ENCODE peak calls at places on chromosomes 13 and 19, in six cellular contexts. E, R, A, K, U and H are unnamed samples.

GRCh38 chr13:51058461-51059167 is 52.5 kb downstream of the C13orf42 start:
- DNase-seq in E (peak; percentile 45), R (no peak), A (no peak), K (no peak), U (no peak), H (no peak)

GRCh38 chr19:16473875-16474397 is 2.2 kb upstream of the EPS15L1 start:
- DNase-seq in E (no peak), R (no peak), A (no peak), K (no peak), U (no peak), H (no peak)

GRCh38 chr19:52963229-52963760 is 614 bp upstream of the ZNF816 start:
- DNase-seq in E (peak; percentile 76), R (no peak), A (no peak), K (no peak), U (no peak), H (no peak)

GRCh38 chr19:31316201-31316951 is 32.9 kb downstream of the TSHZ3 start:
- DNase-seq in E (peak; percentile 47), R (peak; percentile 79), A (no peak), K (peak; percentile 82), U (no peak), H (peak; percentile 19)

GRCh38 chr13:79674765-79675515 is 194.0 kb downstream of the NDFIP2 start:
- DNase-seq in E (no peak), R (no peak), A (no peak), K (no peak), U (no peak), H (no peak)

GRCh38 chr13:39784347-39784746 is 128.9 kb downstream of the COG6 start:
- DNase-seq in E (no peak), R (peak; percentile 51), A (peak; percentile 21), K (peak; percentile 25), U (no peak), H (no peak)

GRCh38 chr19:6825076-6825774 is 52.7 kb downstream of the VAV1 start:
- DNase-seq in E (no peak), R (no peak), A (no peak), K (no peak), U (no peak), H (no peak)

GRCh38 chr19:3548594-3548993 is 8.8 kb downstream of the MFSD12 start:
- DNase-seq in E (no peak), R (no peak), A (no peak), K (no peak), U (no peak), H (peak; percentile 43)

GRCh38 chr19:12527034-12527836 is 24.0 kb downstream of the ZNF564 start:
- DNase-seq in E (no peak), R (peak; percentile 62), A (peak; percentile 49), K (peak; percentile 56), U (no peak), H (no peak)

GRCh38 chr19:41217741-41218140 is 1.3 kb upstream of the AXL start:
- DNase-seq in E (peak; percentile 49), R (no peak), A (no peak), K (no peak), U (no peak), H (no peak)

GRCh38 chr13:79245937-79246574 is 160.0 kb downstream of the RBM26 start:
- DNase-seq in E (peak; percentile 49), R (no peak), A (no peak), K (no peak), U (no peak), H (no peak)

GRCh38 chr13:44050450-44051063 is 170.9 kb downstream of the LACC1 start:
- DNase-seq in E (no peak), R (peak; percentile 66), A (no peak), K (peak; percentile 66), U (no peak), H (no peak)

GRCh38 chr13:28355822-28356371 is 139.0 kb downstream of the FLT1 start:
- DNase-seq in E (peak; percentile 56), R (peak; percentile 93), A (peak; percentile 67), K (no peak), U (peak; percentile 6), H (no peak)

GRCh38 chr13:59680429-59681024 is 483.2 kb downstream of the DIAPH3 start:
- DNase-seq in E (no peak), R (peak; percentile 55), A (peak; percentile 26), K (peak; percentile 59), U (no peak), H (no peak)

GRCh38 chr13:25117312-25117711 is 21.4 kb downstream of the PABPC3 start:
- DNase-seq in E (no peak), R (no peak), A (no peak), K (no peak), U (no peak), H (no peak)

GRCh38 chr19:55014714-55015113 is 23.4 kb downstream of the GP6 start:
- DNase-seq in E (no peak), R (no peak), A (no peak), K (no peak), U (no peak), H (no peak)

GRCh38 chr19:1315470-1316166 is 29.9 kb downstream of the EFNA2 start:
- DNase-seq in E (peak; percentile 86), R (peak; percentile 54), A (no peak), K (peak; percentile 40), U (peak; percentile 45), H (peak; percentile 51)

DNA sequence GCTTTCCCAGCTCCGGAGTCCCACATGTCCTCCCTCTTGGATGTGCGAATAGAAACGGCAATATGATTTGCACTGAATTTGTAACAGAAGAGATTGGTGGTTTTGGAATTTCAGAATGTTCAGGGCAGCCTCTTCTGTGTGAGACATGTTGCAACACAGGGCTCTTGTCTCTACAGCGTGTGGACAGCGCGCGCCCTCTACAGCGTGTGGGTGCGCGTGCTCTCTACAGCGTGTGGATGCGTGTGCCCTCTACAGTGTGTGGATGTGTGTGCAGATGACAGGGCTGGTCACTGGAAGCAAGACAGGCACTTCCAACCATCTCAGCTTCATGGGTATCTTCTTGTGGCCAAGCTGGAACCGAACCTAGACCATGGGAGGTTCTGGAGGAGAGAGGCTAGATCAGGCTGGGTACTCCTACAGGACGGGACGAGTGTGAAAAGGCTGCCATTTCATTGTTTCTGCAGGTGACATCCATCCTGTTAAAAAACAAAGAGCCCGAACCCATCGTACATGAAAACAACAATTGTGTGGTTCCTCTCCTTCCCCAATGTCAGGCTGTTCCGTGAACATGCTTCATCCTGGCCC is 78.4 kb downstream of the TEX29 start:
- DNase-seq in E (peak; percentile 7), R (no peak), A (no peak), K (no peak), U (no peak), H (no peak)
- TF ChIP-seq CTCF in E (no peak), R (no peak), A (no peak), K (no peak), U (no peak), H (no peak)

DNA sequence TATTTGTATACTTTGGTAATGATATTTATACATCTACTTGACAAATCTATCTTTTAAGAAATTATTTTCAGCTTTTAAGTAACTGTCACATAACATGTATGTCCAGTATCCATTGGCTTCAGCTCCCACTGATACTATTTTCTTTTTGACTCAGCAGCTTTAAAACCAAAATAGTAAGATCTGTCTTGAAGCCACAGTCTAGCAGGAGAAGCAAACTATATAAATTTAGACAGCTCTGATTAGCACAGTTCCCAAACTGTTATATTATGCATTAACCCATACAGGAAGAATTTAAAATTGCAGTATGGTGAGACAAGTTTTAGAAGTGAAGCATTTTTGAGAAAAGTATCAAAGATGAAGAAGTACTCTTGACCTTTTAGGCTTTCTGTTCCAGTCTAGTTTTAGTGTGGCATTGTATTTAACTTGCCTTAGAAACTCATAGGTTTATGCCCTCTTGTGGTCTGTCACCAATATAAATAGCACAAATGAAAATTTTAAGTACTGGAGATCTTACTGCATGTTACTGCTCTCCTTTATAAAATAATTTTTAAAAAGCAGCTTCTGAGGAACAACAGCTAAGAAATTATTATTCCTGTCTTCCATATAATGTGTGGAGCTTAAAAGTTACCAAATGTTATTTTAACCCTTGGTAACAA is 24.7 kb downstream of the URI1 start:
- DNase-seq in E (no peak), R (peak; percentile 42), A (peak; percentile 35), K (peak; percentile 57), U (peak; percentile 20), H (no peak)
- TF ChIP-seq CTCF in E (peak; percentile 56), R (peak; percentile 30), A (peak; percentile 71), K (peak; percentile 39), U (peak; percentile 41), H (peak; percentile 12)

DNA sequence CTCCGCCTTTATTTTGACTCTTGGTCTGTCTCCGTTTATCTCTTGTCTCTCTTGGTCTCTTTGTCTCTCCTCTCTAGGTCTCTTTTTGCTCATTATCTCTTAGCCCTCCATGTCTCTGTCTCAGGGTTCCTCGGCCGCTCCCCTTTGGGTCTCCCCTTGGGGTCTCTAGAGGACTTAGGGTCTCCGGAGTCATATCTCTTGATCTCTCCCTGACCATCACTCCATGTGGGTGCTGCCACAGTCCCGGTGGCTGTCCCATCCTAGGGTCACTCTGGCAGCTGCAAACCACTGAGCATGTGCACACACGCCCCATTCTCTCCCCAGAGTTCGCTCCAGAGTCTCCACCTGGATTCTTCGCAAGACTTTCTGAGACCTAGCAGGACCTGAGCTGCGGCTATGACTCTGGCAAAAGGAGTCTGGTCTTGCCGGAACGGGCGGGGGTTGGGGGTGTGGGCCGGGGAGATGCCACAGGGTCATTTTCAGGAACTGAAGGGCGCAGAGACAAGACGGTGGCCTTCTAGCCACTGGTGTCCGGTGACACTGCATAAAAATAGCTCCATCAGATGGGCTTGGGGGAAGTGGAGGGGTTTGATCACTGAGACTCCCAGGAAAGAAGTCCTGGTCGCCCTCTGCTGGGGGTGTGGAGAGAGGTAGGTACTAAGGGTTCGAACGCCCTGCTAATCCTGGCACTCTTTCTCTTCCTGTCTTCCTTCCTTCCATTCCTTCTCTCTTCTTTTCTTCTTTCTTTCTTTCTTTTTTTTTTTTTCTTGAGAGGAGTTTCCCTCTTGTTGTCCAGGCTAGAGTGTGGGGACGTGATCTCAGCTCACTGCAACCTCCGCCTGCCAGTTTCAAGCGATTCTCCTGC is 1.2 kb upstream of the KCNA7 start:
- DNase-seq in E (peak; percentile 80), R (peak; percentile 28), A (no peak), K (no peak), U (no peak), H (no peak)
- TF ChIP-seq CTCF in E (peak; percentile 70), R (peak; percentile 35), A (peak; percentile 49), K (peak; percentile 27), U (peak; percentile 46), H (no peak)

GRCh38 chr19:10418281-10419199 is 1.8 kb upstream of the PDE4A start:
- DNase-seq in E (peak; percentile 72), R (no peak), A (no peak), K (no peak), U (no peak), H (no peak)
- TF ChIP-seq CTCF in E (no peak), R (no peak), A (no peak), K (no peak), U (peak; percentile 29), H (no peak)

GRCh38 chr19:38917921-38918491 is 6.0 kb upstream of the CCER2 start:
- DNase-seq in E (no peak), R (no peak), A (no peak), K (no peak), U (no peak), H (no peak)
- TF ChIP-seq CTCF in E (peak; percentile 60), R (no peak), A (peak; percentile 49), K (no peak), U (no peak), H (no peak)